ENCODE peak calls at places on chromosomes 1 and 21, in ten cellular contexts. A is stimulated activated CD8-positive, alpha-beta memory T cell treated with anti-CD3 and anti-CD28 coated beads, Interleukin-15, amount 100 ng/mL, for 24 hours; R is stimulated activated CD4-positive, alpha-beta T cell treated with anti-CD3 and anti-CD28 coated beads, Interleukin-2, amount 100 ng/mL, for 4 hours; U is LNCaP clone FGC; Y is neuronal stem cell; I is MCF 10A; Z is coronary artery; W is psoas muscle; B is iris pigment epithelial cell; S is Daoy. T is an unnamed sample.

GRCh38 chr21:37915516-37915915 is 741 bp downstream of the KCNJ6 start:
- DNase-seq in A (no peak), R (no peak), U (no peak), Y (no peak), I (no peak), Z (no peak), W (no peak), B (no peak), S (no peak), T (no peak)

GRCh38 chr21:18468775-18469174 is 65.2 kb upstream of the TMPRSS15 start:
- DNase-seq in A (no peak), R (no peak), U (no peak), Y (no peak), I (no peak), Z (no peak), W (no peak), B (no peak), S (no peak), T (no peak)

GRCh38 chr1:91784616-91785015 is 101.3 kb downstream of the TGFBR3 start:
- DNase-seq in A (no peak), R (no peak), U (no peak), Y (no peak), I (no peak), Z (no peak), W (no peak), B (no peak), S (no peak), T (no peak)

GRCh38 chr21:44402323-44403105 is 49.1 kb downstream of the TRPM2 start:
- DNase-seq in A (no peak), R (no peak), U (no peak), Y (no peak), I (no peak), Z (peak), W (peak), B (no peak), S (no peak), T (no peak)

GRCh38 chr1:56908619-56909340 is 54.2 kb downstream of the C8A start:
- DNase-seq in A (no peak), R (no peak), U (no peak), Y (no peak), I (peak), Z (no peak), W (no peak), B (peak), S (no peak), T (no peak)

GRCh38 chr1:161046574-161047167 is 894 bp upstream of the USF1 start:
- DNase-seq in A (no peak), R (no peak), U (no peak), Y (no peak), I (no peak), Z (no peak), W (no peak), B (no peak), S (no peak), T (no peak)

GRCh38 chr1:21139601-21140000 is 37.1 kb downstream of the EIF4G3 start:
- DNase-seq in A (no peak), R (no peak), U (no peak), Y (no peak), I (no peak), Z (no peak), W (peak), B (no peak), S (no peak), T (no peak)

GRCh38 chr1:220983877-220984635 is 104.8 kb downstream of the HLX start:
- DNase-seq in A (no peak), R (no peak), U (no peak), Y (no peak), I (peak), Z (no peak), W (no peak), B (no peak), S (peak), T (peak)

GRCh38 chr1:163912491-163912890 is 590.7 kb downstream of the NUF2 start:
- DNase-seq in A (no peak), R (no peak), U (no peak), Y (no peak), I (no peak), Z (no peak), W (no peak), B (no peak), S (no peak), T (no peak)

GRCh38 chr1:114979278-114979891 is 50.2 kb upstream of the TSHB start:
- DNase-seq in A (peak), R (peak), U (peak), Y (peak), I (peak), Z (no peak), W (no peak), B (peak), S (peak), T (peak)

GRCh38 chr1:9442266-9442846 is 96.9 kb upstream of the SLC25A33 start:
- DNase-seq in A (no peak), R (no peak), U (no peak), Y (no peak), I (no peak), Z (no peak), W (no peak), B (peak), S (no peak), T (no peak)

GRCh38 chr21:35943752-35944151 is 116.6 kb downstream of the SETD4 start:
- DNase-seq in A (no peak), R (no peak), U (no peak), Y (no peak), I (no peak), Z (no peak), W (no peak), B (no peak), S (no peak), T (no peak)

GRCh38 chr1:31981976-31982375 is 31.7 kb upstream of the KHDRBS1 start:
- DNase-seq in A (no peak), R (no peak), U (no peak), Y (no peak), I (no peak), Z (no peak), W (no peak), B (no peak), S (peak), T (no peak)

GRCh38 chr1:44819594-44820327 is 11.4 kb downstream of the BTBD19 start:
- DNase-seq in A (peak), R (peak), U (peak), Y (peak), I (peak), Z (peak), W (peak), B (peak), S (peak), T (peak)

GRCh38 chr1:57362480-57362879 is 61.4 kb downstream of the DAB1 start:
- DNase-seq in A (no peak), R (no peak), U (no peak), Y (no peak), I (no peak), Z (no peak), W (no peak), B (no peak), S (no peak), T (no peak)

GRCh38 chr1:108109295-108109973 is 90.7 kb downstream of the SLC25A24 start:
- DNase-seq in A (no peak), R (no peak), U (no peak), Y (no peak), I (no peak), Z (no peak), W (no peak), B (no peak), S (no peak), T (no peak)

GRCh38 chr1:178945763-178946266 is 74.9 kb upstream of the ANGPTL1 start:
- DNase-seq in A (no peak), R (no peak), U (no peak), Y (no peak), I (no peak), Z (peak), W (peak), B (peak), S (no peak), T (no peak)

GRCh38 chr21:17613242-17613676 is 558 bp upstream of the BTG3 start:
- DNase-seq in A (no peak), R (no peak), U (no peak), Y (peak), I (no peak), Z (peak), W (peak), B (no peak), S (peak), T (no peak)

T was measured in iPS DF 6.9.